ENCODE peak calls at places on chromosomes 1 and 21, in four cellular contexts. Z is lower lobe of right lung, A is left ventricle myocardium inferior, L is A549. C is an unnamed sample.

GRCh38 chr21:32307706-32308105 is 9.1 kb downstream of the MRAP start:
- DNase-seq in A (no peak), Z (no peak), L (no peak), C (no peak)

GRCh38 chr21:46064870-46065214 is 33.1 kb upstream of the COL6A2 start:
- DNase-seq in L (no peak), A (no peak), Z (peak; percentile 32), C (no peak)

GRCh38 chr1:22772054-22772453 is 61.4 kb downstream of the EPHB2 start:
- DNase-seq in L (no peak), A (no peak), Z (no peak), C (no peak)

GRCh38 chr1:213984387-213985180 is 3.2 kb upstream of the PROX1 start:
- DNase-seq in A (no peak), L (no peak), Z (no peak), C (no peak)

GRCh38 chr1:110047463-110047862 is 13.0 kb downstream of the STRIP1 start:
- DNase-seq in L (peak; percentile 11), Z (no peak), A (no peak), C (no peak)

GRCh38 chr1:195053478-195053877 is 1554.8 kb downstream of the KCNT2 start:
- DNase-seq in A (no peak), Z (no peak), L (no peak), C (no peak)

GRCh38 chr1:199691540-199691939 is 336.0 kb upstream of the NR5A2 start:
- DNase-seq in Z (no peak), L (peak; percentile 48), A (no peak), C (no peak)

GRCh38 chr1:179767177-179767581 is 24.1 kb downstream of the FAM163A start:
- DNase-seq in Z (no peak), L (no peak), A (no peak), C (no peak)

GRCh38 chr1:178918328-178918727 is 47.5 kb upstream of the ANGPTL1 start:
- DNase-seq in Z (no peak), A (no peak), L (no peak), C (no peak)

GRCh38 chr1:2786329-2787162 is 14.9 kb downstream of the TTC34 start:
- DNase-seq in Z (peak; percentile 63), A (peak; percentile 45), L (no peak), C (peak; percentile 69)

DNA sequence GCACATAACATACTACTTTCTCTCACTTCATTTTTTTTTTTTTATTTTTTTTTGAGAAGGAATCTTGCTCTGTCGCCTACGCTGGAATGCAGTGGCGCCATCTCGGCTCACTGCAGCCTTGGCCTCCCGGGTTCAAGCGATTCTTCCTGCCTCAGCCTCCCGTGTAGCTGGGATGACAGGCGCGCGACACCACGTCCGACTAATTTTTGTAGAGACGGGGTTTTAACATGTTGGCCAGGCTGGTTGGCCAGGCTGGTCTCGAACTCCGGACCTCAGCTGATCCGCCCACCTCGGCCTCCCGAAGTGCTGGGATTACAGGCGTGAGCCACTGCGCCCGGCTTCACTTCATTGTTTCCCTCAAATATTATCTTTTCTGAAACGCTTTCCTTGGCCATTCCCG is 573 bp upstream of the PEX19 start:
- DNase-seq in Z (no peak), A (no peak), L (no peak), C (no peak)
- H3K27ac ChIP-seq in Z (no peak overlapping the region), A (peak overlapping the region; percentile 78), L (no peak overlapping the region), C (peak overlapping the region; percentile 91)

GRCh38 chr1:68207129-68207689 is 25.1 kb downstream of the WLS start:
- DNase-seq in L (no peak), Z (no peak), A (no peak), C (no peak)
- H3K27ac ChIP-seq in L (no peak overlapping the region), Z (no peak overlapping the region), A (peak overlapping the region; percentile 63), C (peak overlapping the region; percentile 71)

GRCh38 chr1:112504666-112505399 is 3.9 kb upstream of the WNT2B start:
- DNase-seq in L (no peak), Z (no peak), A (no peak), C (no peak)

GRCh38 chr1:112507336-112507735 is 1.4 kb upstream of the WNT2B start:
- DNase-seq in L (no peak), Z (no peak), A (no peak), C (no peak)

GRCh38 chr1:112506731-112507130 is 2.0 kb upstream of the WNT2B start:
- DNase-seq in A (no peak), L (no peak), Z (no peak), C (no peak)

GRCh38 chr1:112505400-112505785 is 3.4 kb upstream of the WNT2B start:
- DNase-seq in A (no peak), L (no peak), Z (no peak), C (no peak)

DNA sequence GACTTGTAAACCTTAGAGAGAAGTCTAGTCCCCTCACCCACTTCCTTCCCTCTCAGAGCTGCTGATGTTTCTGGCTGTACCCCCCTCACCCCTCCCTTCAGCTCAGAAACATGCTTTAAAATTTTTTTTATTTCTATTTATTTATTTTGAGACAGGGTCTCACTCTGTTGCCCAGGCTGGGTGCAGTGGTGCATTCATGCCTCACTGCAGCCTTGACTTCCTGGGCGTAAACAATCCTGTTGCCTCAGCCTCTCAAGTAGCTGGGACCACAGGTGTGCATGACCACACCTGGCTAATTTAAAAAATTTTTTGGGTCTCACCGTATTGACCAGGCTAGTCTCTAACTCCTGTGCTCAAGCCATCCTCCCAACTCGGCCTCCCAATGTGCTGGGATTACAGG is 2.9 kb upstream of the WNT2B start:
- DNase-seq in L (no peak), A (no peak), Z (no peak), C (no peak)
- H3K27ac ChIP-seq in L (no peak overlapping the region), A (no peak overlapping the region), Z (no peak overlapping the region), C (no peak overlapping the region)

GRCh38 chr1:32900956-32901822 is at the start of gene TMEM54:
- DNase-seq in A (peak; percentile 56), L (no peak), Z (peak; percentile 69), C (peak; percentile 82)
- H3K27ac ChIP-seq in A (no peak within 1 kb of the TSS), L (peak within 1 kb of the TSS; percentile 80), Z (peak within 1 kb of the TSS; percentile 11), C (peak within 1 kb of the TSS; percentile 63)

GRCh38 chr1:29121951-29122661 is 1.6 kb downstream of the TMEM200B start:
- DNase-seq in L (no peak), Z (peak; percentile 54), A (peak; percentile 37), C (peak; percentile 86)
- H3K27ac ChIP-seq in L (no peak overlapping the region), Z (peak overlapping the region; percentile 91), A (peak overlapping the region; percentile 96), C (peak overlapping the region; percentile 99)

DNA sequence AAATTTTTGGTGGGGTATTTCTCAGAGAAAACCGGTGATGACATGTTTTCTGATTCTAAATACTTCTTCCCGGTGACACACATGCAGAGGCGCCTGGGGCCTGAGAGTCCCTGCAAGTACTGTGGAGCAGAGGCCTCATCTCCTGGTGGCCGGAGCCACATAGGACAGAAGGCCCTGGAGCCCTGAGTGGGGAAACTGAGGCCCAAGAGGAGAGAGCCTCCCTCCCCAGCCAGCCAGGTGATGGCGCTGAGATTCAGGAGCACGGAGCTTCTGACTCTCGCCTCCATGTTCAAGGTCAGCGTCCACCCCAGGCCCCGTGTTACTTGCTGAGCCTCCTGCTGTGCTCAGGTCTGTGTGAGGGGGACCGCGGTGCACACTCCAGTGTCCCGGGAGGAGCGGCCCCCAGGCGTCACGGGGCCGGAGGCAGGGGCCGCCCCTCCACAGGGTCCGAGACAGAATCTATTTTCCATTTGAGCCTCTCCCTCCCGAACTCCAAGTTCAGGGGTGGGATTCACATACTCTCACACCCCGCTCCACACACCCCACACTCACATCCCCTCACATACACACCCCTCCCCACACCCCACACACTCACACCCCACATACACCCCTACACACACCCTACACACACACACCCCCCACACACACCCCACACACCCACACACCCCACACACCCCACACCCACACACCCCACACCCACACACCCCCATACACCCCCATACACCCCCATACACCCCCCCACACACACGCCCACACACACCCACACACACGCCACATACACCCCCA is 43.8 kb downstream of the SLX9 start:
- DNase-seq in Z (peak; percentile 29), A (peak; percentile 13), L (no peak), C (peak; percentile 56)
- H3K27ac ChIP-seq in Z (no peak overlapping the region), A (peak overlapping the region; percentile 76), L (peak overlapping the region; percentile 45), C (no peak overlapping the region)

GRCh38 chr21:37208056-37208705 is 59.0 kb downstream of the VPS26C start:
- DNase-seq in Z (peak; percentile 85), L (no peak), A (peak; percentile 79), C (no peak)

GRCh38 chr21:37210017-37210593 is 57.0 kb downstream of the VPS26C start:
- DNase-seq in A (no peak), L (no peak), Z (no peak), C (no peak)

GRCh38 chr21:37208741-37209225 is 58.4 kb downstream of the VPS26C start:
- DNase-seq in L (no peak), A (no peak), Z (no peak), C (no peak)

GRCh38 chr21:37206531-37206930 is 60.6 kb downstream of the VPS26C start:
- DNase-seq in Z (no peak), L (no peak), A (no peak), C (no peak)

DNA sequence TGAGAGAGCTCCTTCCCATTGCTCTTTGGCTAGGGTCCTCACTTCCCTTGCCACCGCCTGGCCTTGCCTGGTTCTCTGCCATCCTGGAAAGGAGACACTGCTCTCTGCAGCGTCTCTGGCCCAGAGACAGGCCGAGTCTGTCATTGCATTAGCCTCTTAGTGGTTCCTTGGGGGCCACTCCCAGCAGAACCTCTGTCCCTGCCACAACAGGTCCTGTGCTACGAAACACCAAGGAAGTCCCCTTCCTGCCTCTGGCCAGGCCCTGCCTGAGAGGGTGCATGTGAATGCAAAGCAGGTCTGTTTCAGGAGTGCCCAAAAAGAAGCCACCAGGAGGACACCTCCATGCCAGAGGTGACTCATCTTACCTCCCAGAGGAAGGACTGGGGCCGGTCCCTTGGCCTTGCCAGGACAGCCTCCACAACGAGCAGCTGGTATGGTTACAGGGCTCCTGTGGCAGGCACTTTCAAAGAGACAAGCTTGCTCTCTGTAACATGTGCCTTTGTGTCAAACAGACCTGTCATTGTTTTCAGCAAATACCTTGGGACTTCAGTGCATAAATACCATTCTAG is 59.6 kb downstream of the VPS26C start:
- DNase-seq in Z (no peak), L (no peak), A (no peak), C (no peak)
- H3K27ac ChIP-seq in Z (peak overlapping the region; percentile 46), L (no peak overlapping the region), A (peak overlapping the region; percentile 87), C (no peak overlapping the region)

DNA sequence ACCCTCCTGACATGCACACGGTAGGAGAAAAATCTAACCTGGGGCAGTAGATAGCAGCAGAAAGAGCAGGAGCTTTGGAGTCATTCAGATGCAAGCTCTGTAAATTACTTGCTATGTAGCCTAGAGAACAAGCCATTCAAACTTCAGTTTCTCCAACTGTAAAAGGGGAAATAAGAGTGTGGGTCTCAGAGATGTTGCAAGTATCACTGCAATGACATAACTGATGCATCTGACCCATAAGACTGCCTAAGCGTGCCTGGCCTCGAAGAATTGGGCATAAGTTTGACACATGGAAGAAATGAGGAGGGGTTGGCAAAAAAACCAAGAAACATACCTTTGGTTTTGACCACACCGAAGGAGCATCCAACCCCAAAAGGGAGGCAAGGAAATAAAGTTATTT is 5.2 kb downstream of the AK2 start:
- DNase-seq in A (no peak), L (no peak), Z (no peak), C (no peak)
- H3K27ac ChIP-seq in A (no peak overlapping the region), L (no peak overlapping the region), Z (no peak overlapping the region), C (no peak overlapping the region)

GRCh38 chr1:85061711-85062424 is 13.6 kb upstream of the MCOLN3 start:
- DNase-seq in Z (peak; percentile 80), A (peak; percentile 76), L (peak; percentile 95), C (peak; percentile 97)
- H3K27ac ChIP-seq in Z (peak overlapping the region; percentile 54), A (peak overlapping the region; percentile 78), L (peak overlapping the region; percentile 26), C (peak overlapping the region; percentile 79)

C was measured in sigmoid colon.